ENCODE peak calls at places on chromosomes 4 and X, in five cellular contexts. R, P, U, I and O are unnamed samples.

GRCh38 chr4:76803522-76803921 is 94.4 kb downstream of the SOWAHB start:
- DNase-seq in R (no peak), P (peak; percentile 44), U (peak; percentile 92), I (no peak), O (peak; percentile 31)

GRCh38 chrX:119826399-119826959 is 26.3 kb downstream of the UPF3B start:
- DNase-seq in R (no peak), P (peak; percentile 1), U (peak; percentile 39), I (no peak), O (no peak)

GRCh38 chr4:82223715-82224114 is 150.1 kb downstream of the HNRNPD start:
- DNase-seq in R (no peak), P (no peak), U (no peak), I (peak; percentile 48), O (no peak)

GRCh38 chrX:100512471-100512870 is 72.3 kb upstream of the TNMD start:
- DNase-seq in R (no peak), P (peak; percentile 56), U (peak; percentile 1), I (no peak), O (no peak)

GRCh38 chrX:81708506-81708905 is 506.6 kb downstream of the SH3BGRL start:
- DNase-seq in R (no peak), P (no peak), U (no peak), I (no peak), O (no peak)

GRCh38 chrX:154714925-154715324 is 36.0 kb downstream of the GAB3 start:
- DNase-seq in R (peak; percentile 44), P (peak; percentile 77), U (peak; percentile 50), I (peak; percentile 60), O (peak; percentile 27)

GRCh38 chrX:38704146-38704882 is 96.9 kb upstream of the MID1IP1 start:
- DNase-seq in R (no peak), P (no peak), U (no peak), I (no peak), O (no peak)

GRCh38 chrX:151006410-151007109 is 23.4 kb downstream of the HMGB3 start:
- DNase-seq in R (no peak), P (no peak), U (no peak), I (no peak), O (no peak)

GRCh38 chr4:74412225-74412624 is 32.7 kb upstream of the AREG start:
- DNase-seq in R (no peak), P (no peak), U (no peak), I (no peak), O (no peak)

GRCh38 chr4:123352240-123352945 is 44.2 kb upstream of the SPRY1 start:
- DNase-seq in R (no peak), P (peak; percentile 52), U (peak; percentile 56), I (no peak), O (no peak)

GRCh38 chr4:123587983-123588494 is 191.4 kb downstream of the SPRY1 start:
- DNase-seq in R (no peak), P (peak; percentile 93), U (peak; percentile 93), I (peak; percentile 82), O (peak; percentile 55)

GRCh38 chrX:111035256-111035655 is 60.7 kb upstream of the PAK3 start:
- DNase-seq in R (no peak), P (no peak), U (no peak), I (no peak), O (no peak)

GRCh38 chrX:49915352-49916222 is 6.8 kb upstream of the CLCN5 start:
- DNase-seq in R (peak; percentile 44), P (peak; percentile 80), U (peak; percentile 62), I (peak; percentile 49), O (peak; percentile 48)

GRCh38 chr4:32117696-32118095 is 1397.5 kb downstream of the PCDH7 start:
- DNase-seq in R (no peak), P (no peak), U (no peak), I (no peak), O (no peak)

GRCh38 chr4:105181259-105181658 is 34.6 kb downstream of the TET2 start:
- DNase-seq in R (no peak), P (no peak), U (no peak), I (no peak), O (no peak)

GRCh38 chr4:173130671-173131070 is 37.9 kb upstream of the GALNT7 start:
- DNase-seq in R (no peak), P (no peak), U (no peak), I (no peak), O (no peak)

GRCh38 chrX:23610491-23610890 is 56.8 kb upstream of the PRDX4 start:
- DNase-seq in R (no peak), P (no peak), U (peak; percentile 3), I (no peak), O (no peak)

GRCh38 chr4:140296871-140297570 is 76.4 kb upstream of the SCOC start:
- DNase-seq in R (no peak), P (peak; percentile 12), U (no peak), I (no peak), O (peak; percentile 51)

GRCh38 chr4:180596888-180597483 is 1646.2 kb upstream of the TENM3 start:
- DNase-seq in R (no peak), P (no peak), U (no peak), I (no peak), O (peak; percentile 26)

GRCh38 chr4:151228196-151229119 is 48.5 kb upstream of the PRSS48 start:
- DNase-seq in R (no peak), P (peak; percentile 48), U (peak; percentile 28), I (no peak), O (no peak)

GRCh38 chrX:103343105-103343504 is 13.1 kb downstream of the TCEAL7 start:
- DNase-seq in R (peak; percentile 43), P (peak; percentile 77), U (peak; percentile 55), I (peak; percentile 70), O (peak; percentile 24)

GRCh38 chr4:122152699-122153328 is 683 bp downstream of the BLTP1 start:
- DNase-seq in R (peak; percentile 28), P (peak; percentile 60), U (peak; percentile 25), I (peak; percentile 60), O (peak; percentile 31)

GRCh38 chr4:183600189-183600685 is 58.7 kb downstream of the RWDD4 start:
- DNase-seq in R (no peak), P (no peak), U (no peak), I (peak; percentile 12), O (peak; percentile 26)

GRCh38 chr4:72290737-72291136 is 258.9 kb downstream of the NPFFR2 start:
- DNase-seq in R (no peak), P (no peak), U (no peak), I (no peak), O (no peak)
- H3K4me3 ChIP-seq in R (no peak overlapping the region), P (no peak overlapping the region), U (no peak overlapping the region), I (no peak overlapping the region), O (no peak overlapping the region)

GRCh38 chr4:78524009-78524408 is 27.6 kb upstream of the ANXA3 start:
- DNase-seq in R (no peak), P (no peak), U (no peak), I (no peak), O (no peak)
- H3K36me3 ChIP-seq in R (no peaks in the 10 kb centered on the region), P (no peaks in the 10 kb centered on the region), U (no peaks in the 10 kb centered on the region), I (no peaks in the 10 kb centered on the region), O (peaks cover 14% of the 10 kb centered on the region)

GRCh38 chr4:112509243-112510190 is 6.5 kb downstream of the NEUROG2 start:
- DNase-seq in R (no peak), P (no peak), U (peak; percentile 20), I (no peak), O (no peak)
- H3K4me3 ChIP-seq in R (no peak overlapping the region), P (peak overlapping the region; percentile 59), U (no peak overlapping the region), I (no peak overlapping the region), O (no peak overlapping the region)

GRCh38 chr4:38928886-38929285 is 61.3 kb downstream of the FAM114A1 start:
- DNase-seq in R (no peak), P (no peak), U (no peak), I (no peak), O (no peak)
- H3K36me3 ChIP-seq in R (no peaks in the 10 kb centered on the region), P (peaks cover 98% of the 10 kb centered on the region), U (peaks cover 64% of the 10 kb centered on the region), I (peaks cover 4% of the 10 kb centered on the region), O (no peaks in the 10 kb centered on the region)

GRCh38 chr4:83962492-83962891 is 426.6 kb downstream of the GPAT3 start:
- DNase-seq in R (no peak), P (no peak), U (no peak), I (no peak), O (no peak)
- H3K4me3 ChIP-seq in R (no peak overlapping the region), P (no peak overlapping the region), U (no peak overlapping the region), I (no peak overlapping the region), O (no peak overlapping the region)

GRCh38 chr4:45064741-45065140 is 338.4 kb upstream of the GNPDA2 start:
- DNase-seq in R (no peak), P (no peak), U (no peak), I (no peak), O (peak; percentile 19)

GRCh38 chr4:45063701-45064100 is 337.3 kb upstream of the GNPDA2 start:
- DNase-seq in R (no peak), P (no peak), U (no peak), I (no peak), O (peak; percentile 79)

DNA sequence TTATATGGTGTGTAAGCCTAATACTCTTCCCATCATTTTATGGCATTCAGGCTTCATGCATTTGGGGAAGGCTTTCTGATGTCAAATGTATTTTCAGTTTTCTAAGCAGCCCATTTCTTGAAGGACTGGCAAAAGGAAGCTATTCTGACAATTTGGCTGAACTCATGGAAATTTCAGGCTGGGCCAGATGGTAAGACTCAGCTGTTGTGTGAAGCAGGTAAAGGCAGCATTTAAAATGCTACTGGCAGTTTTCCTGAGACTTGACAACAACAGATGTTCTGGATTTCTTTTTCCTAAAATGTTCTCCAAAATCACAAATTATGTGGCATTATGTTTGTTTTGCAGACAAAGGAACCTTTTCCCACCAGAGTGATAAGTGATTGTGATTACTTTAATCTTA is 336.8 kb upstream of the GNPDA2 start:
- DNase-seq in R (no peak), P (no peak), U (no peak), I (no peak), O (peak; percentile 13)
- H3K36me3 ChIP-seq in R (no peaks in the 10 kb centered on the region), P (no peaks in the 10 kb centered on the region), U (no peaks in the 10 kb centered on the region), I (no peaks in the 10 kb centered on the region), O (no peaks in the 10 kb centered on the region)